ENCODE peak calls at places on chromosome 5, in seven cellular contexts. H, P, X, B, T, J and E are unnamed samples.

GRCh38 chr5:5421149-5421960 is 1.1 kb upstream of the ICE1 start:
- DNase-seq in H (no peak), P (no peak), X (peak), B (no peak), T (peak), J (no peak), E (peak)

GRCh38 chr5:169344629-169345028 is 43.7 kb upstream of the SLIT3 start:
- DNase-seq in H (peak), P (no peak), X (peak), B (no peak), T (no peak), J (no peak), E (no peak)

GRCh38 chr5:103617913-103618312 is 55.3 kb upstream of the NUDT12 start:
- DNase-seq in H (no peak), P (no peak), X (no peak), B (no peak), T (no peak), J (no peak), E (no peak)

GRCh38 chr5:40736103-40736875 is 19.5 kb downstream of the TTC33 start:
- DNase-seq in H (peak), P (no peak), X (peak), B (no peak), T (peak), J (peak), E (peak)

GRCh38 chr5:64166201-64166959 is 737 bp downstream of the RNF180 start:
- DNase-seq in H (no peak), P (no peak), X (no peak), B (no peak), T (no peak), J (peak), E (no peak)

GRCh38 chr5:91266184-91266705 is 116.9 kb downstream of the ARRDC3 start:
- DNase-seq in H (peak), P (no peak), X (peak), B (no peak), T (peak), J (peak), E (no peak)

GRCh38 chr5:139462582-139463276 is at the start of gene ECSCR:
- DNase-seq in H (no peak), P (no peak), X (no peak), B (no peak), T (no peak), J (no peak), E (no peak)

GRCh38 chr5:31161772-31162171 is 31.7 kb upstream of the CDH6 start:
- DNase-seq in H (no peak), P (no peak), X (peak), B (no peak), T (no peak), J (no peak), E (no peak)

GRCh38 chr5:15420201-15420600 is 79.8 kb upstream of the FBXL7 start:
- DNase-seq in H (no peak), P (no peak), X (no peak), B (no peak), T (no peak), J (no peak), E (no peak)

GRCh38 chr5:151036556-151036955 is 16.2 kb downstream of the GPX3 start:
- DNase-seq in H (no peak), P (no peak), X (no peak), B (no peak), T (no peak), J (no peak), E (peak)

GRCh38 chr5:124979174-124979573 is 232.7 kb upstream of the ZNF608 start:
- DNase-seq in H (no peak), P (no peak), X (peak), B (no peak), T (peak), J (peak), E (peak)

GRCh38 chr5:96781734-96782064 is 26.0 kb downstream of the ERAP1 start:
- DNase-seq in H (no peak), P (no peak), X (no peak), B (no peak), T (no peak), J (no peak), E (no peak)

GRCh38 chr5:6501701-6502100 is 53.0 kb downstream of the UBE2QL1 start:
- DNase-seq in H (no peak), P (no peak), X (no peak), B (no peak), T (no peak), J (no peak), E (no peak)